ENCODE peak calls at places on chromosomes 16 and 17, in four cellular contexts. X, Z, U and A are unnamed samples.

GRCh38 chr17:44473367-44473766 is 29.8 kb downstream of the GPATCH8 start:
- DNase-seq in X (no peak), Z (no peak), U (peak), A (no peak)

GRCh38 chr16:14186007-14186953 is 115.2 kb downstream of the MRTFB start:
- DNase-seq in X (no peak), Z (peak), U (peak), A (peak)

GRCh38 chr17:3916825-3917224 is 560 bp upstream of the P2RX1 start:
- DNase-seq in X (no peak), Z (no peak), U (no peak), A (no peak)

GRCh38 chr16:761580-761979 is 1.0 kb downstream of the MSLN start:
- DNase-seq in X (no peak), Z (no peak), U (no peak), A (no peak)

GRCh38 chr16:24844101-24845030 is 1.4 kb upstream of the SLC5A11 start:
- DNase-seq in X (no peak), Z (no peak), U (peak), A (no peak)

GRCh38 chr16:86734559-86735480 is 156.5 kb downstream of the FOXL1 start:
- DNase-seq in X (no peak), Z (no peak), U (no peak), A (no peak)

GRCh38 chr16:27127293-27127692 is 60.6 kb downstream of the C16orf82 start:
- DNase-seq in X (no peak), Z (peak), U (peak), A (no peak)

GRCh38 chr16:87244646-87245197 is 72.5 kb downstream of the C16orf95 start:
- DNase-seq in X (no peak), Z (no peak), U (no peak), A (no peak)

GRCh38 chr17:67891481-67892119 is 66.3 kb downstream of the BPTF start:
- DNase-seq in X (peak), Z (peak), U (peak), A (no peak)

GRCh38 chr17:30790279-30790678 is 34.2 kb downstream of the CRLF3 start:
- DNase-seq in X (no peak), Z (no peak), U (no peak), A (no peak)

DNA sequence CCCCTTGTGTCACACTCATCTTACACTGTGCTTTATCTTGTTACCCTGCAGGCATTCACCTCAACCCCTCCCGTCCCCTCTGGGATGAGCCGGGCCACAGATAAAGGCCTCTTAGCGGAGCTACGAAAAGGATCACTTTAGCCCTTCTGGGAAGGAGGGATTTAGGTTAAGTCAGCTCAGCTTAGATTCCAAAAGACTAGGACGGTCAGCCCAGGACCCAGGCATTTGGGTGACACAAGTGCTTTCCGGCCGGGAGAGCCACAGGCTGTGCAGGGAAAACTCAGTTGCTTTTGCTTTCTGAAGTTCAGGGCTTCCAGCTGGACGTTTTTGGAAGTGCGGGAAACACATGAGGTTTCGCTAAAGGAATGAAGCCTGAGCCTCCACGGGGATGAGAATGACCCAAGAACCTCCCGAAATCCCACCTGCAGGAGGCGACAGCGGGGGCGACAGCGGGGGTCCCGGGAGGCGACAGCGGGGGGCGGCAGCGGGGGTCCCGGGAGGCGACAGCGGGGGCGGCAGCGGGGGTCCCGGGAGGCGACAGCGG is 11.6 kb upstream of the METRNL start:
- DNase-seq in X (no peak), Z (no peak), U (no peak), A (no peak)
- TF ChIP-seq CTCF in X (no peak), Z (no peak), U (no peak), A (no peak)

DNA sequence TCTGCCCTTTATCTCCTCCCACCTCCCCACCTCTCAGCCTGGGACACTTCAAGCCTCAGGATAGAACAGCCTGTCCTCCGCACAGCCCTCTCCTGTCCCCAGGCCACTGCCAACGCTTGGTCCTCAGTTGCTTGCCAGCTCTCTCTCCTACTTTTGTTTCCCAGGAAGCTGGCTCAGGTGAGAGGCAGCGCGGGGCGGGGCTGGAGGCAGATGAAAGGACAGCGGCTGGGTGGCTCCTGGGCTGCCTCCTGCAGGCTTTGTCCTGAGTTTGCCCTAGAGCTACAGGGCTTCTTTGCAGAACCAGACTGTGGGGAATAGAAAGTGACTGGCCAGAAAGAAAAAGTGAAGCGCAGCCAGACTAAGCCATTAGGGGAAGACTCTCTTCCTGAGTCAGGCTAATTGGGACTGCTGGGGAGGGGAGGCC is 48.2 kb upstream of the CDC42EP4 start:
- DNase-seq in X (no peak), Z (no peak), U (no peak), A (no peak)
- TF ChIP-seq CTCF in X (no peak), Z (no peak), U (no peak), A (no peak)

GRCh38 chr17:61728297-61728836 is 135.0 kb downstream of the BRIP1 start:
- DNase-seq in X (no peak), Z (no peak), U (no peak), A (no peak)
- TF ChIP-seq CTCF in X (no peak), Z (no peak), U (no peak), A (no peak)

GRCh38 chr16:17469011-17469741 is 1.6 kb downstream of the XYLT1 start:
- DNase-seq in X (no peak), Z (peak), U (peak), A (peak)
- TF ChIP-seq CTCF in X (no peak), Z (no peak), U (no peak), A (peak)

GRCh38 chr17:82647593-82648164 is 565 bp downstream of the WDR45B start:
- DNase-seq in X (peak), Z (no peak), U (no peak), A (peak)
- TF ChIP-seq CTCF in X (no peak), Z (peak), U (no peak), A (no peak)